ENCODE peak calls at places on chromosomes 11 and 22, in seven cellular contexts. L, F, K, S, I, T and M are unnamed samples.

GRCh38 chr11:76323804-76324203 is 57.1 kb downstream of the THAP12 start:
- DNase-seq in L (no peak), F (no peak), K (no peak), S (no peak), I (no peak), T (no peak), M (no peak)

GRCh38 chr11:19080579-19080993 is 20.1 kb upstream of the MRGPRX2 start:
- DNase-seq in L (peak), F (peak), K (no peak), S (no peak), I (peak), T (no peak), M (no peak)

GRCh38 chr22:48567213-48567975 is 1260.3 kb downstream of the BRD1 start:
- DNase-seq in L (no peak), F (no peak), K (no peak), S (no peak), I (no peak), T (no peak), M (no peak)

GRCh38 chr22:19448739-19449421 is 1.4 kb upstream of the C22orf39 start:
- DNase-seq in L (no peak), F (no peak), K (no peak), S (no peak), I (no peak), T (peak), M (no peak)

GRCh38 chr11:18974192-18974591 is 35.0 kb upstream of the MRGPRX1 start:
- DNase-seq in L (no peak), F (no peak), K (no peak), S (no peak), I (peak), T (peak), M (no peak)

GRCh38 chr11:48001438-48002021 is 21.2 kb downstream of the PTPRJ start:
- DNase-seq in L (peak), F (peak), K (no peak), S (no peak), I (no peak), T (no peak), M (no peak)

GRCh38 chr11:128689946-128690745 is 3.7 kb upstream of the FLI1 start:
- DNase-seq in L (peak), F (no peak), K (peak), S (peak), I (no peak), T (peak), M (no peak)

GRCh38 chr11:1453611-1454386 is 32.8 kb downstream of the MOB2 start:
- DNase-seq in L (no peak), F (no peak), K (peak), S (peak), I (peak), T (peak), M (no peak)

GRCh38 chr22:33726294-33726711 is 194.0 kb downstream of the LARGE1 start:
- DNase-seq in L (peak), F (peak), K (no peak), S (no peak), I (peak), T (no peak), M (no peak)

GRCh38 chr11:87299041-87299481 is 261.3 kb downstream of the TMEM135 start:
- DNase-seq in L (peak), F (no peak), K (no peak), S (no peak), I (no peak), T (peak), M (no peak)

GRCh38 chr22:46609175-46609690 is 11.0 kb upstream of the GRAMD4 start:
- DNase-seq in L (no peak), F (no peak), K (no peak), S (no peak), I (no peak), T (no peak), M (no peak)

GRCh38 chr11:87901366-87901765 is 273.9 kb downstream of the RAB38 start:
- DNase-seq in L (no peak), F (no peak), K (no peak), S (no peak), I (peak), T (no peak), M (no peak)

GRCh38 chr11:15590131-15590530 is 475.4 kb downstream of the INSC start:
- DNase-seq in L (no peak), F (peak), K (no peak), S (no peak), I (no peak), T (no peak), M (no peak)

GRCh38 chr11:122137081-122137793 is 21.2 kb upstream of the BLID start:
- DNase-seq in L (peak), F (peak), K (no peak), S (no peak), I (peak), T (peak), M (no peak)

GRCh38 chr11:16778286-16778685 is 39.8 kb downstream of the C11orf58 start:
- DNase-seq in L (no peak), F (no peak), K (no peak), S (no peak), I (no peak), T (no peak), M (no peak)

GRCh38 chr22:37546436-37547248 is 13.6 kb upstream of the CDC42EP1 start:
- DNase-seq in L (peak), F (peak), K (peak), S (no peak), I (peak), T (peak), M (no peak)

GRCh38 chr22:23088199-23088604 is 17.9 kb downstream of the GNAZ start:
- DNase-seq in L (no peak), F (no peak), K (peak), S (peak), I (no peak), T (peak), M (no peak)

GRCh38 chr11:43950323-43950855 is 8.0 kb downstream of the C11orf96 start:
- DNase-seq in L (peak), F (no peak), K (no peak), S (no peak), I (no peak), T (no peak), M (no peak)

GRCh38 chr22:44752285-44753188 is at the start of gene ARHGAP8:
- DNase-seq in L (no peak), F (no peak), K (peak), S (peak), I (peak), T (peak), M (no peak)

GRCh38 chr11:28524098-28524497 is 415.9 kb downstream of the METTL15 start:
- DNase-seq in L (no peak), F (peak), K (no peak), S (no peak), I (peak), T (no peak), M (no peak)

GRCh38 chr11:116814502-116814901 is 8.6 kb downstream of the APOA4 start:
- DNase-seq in L (no peak), F (no peak), K (no peak), S (no peak), I (no peak), T (no peak), M (no peak)

GRCh38 chr11:71341173-71341572 is 88.8 kb upstream of the SHANK2 start:
- DNase-seq in L (no peak), F (no peak), K (no peak), S (no peak), I (no peak), T (no peak), M (no peak)

GRCh38 chr22:43892183-43892894 is 526 bp upstream of the PNPLA5 start:
- DNase-seq in L (no peak), F (no peak), K (no peak), S (no peak), I (no peak), T (peak), M (no peak)

GRCh38 chr11:2796508-2797180 is 88.9 kb downstream of the CDKN1C start:
- DNase-seq in L (no peak), F (no peak), K (peak), S (peak), I (no peak), T (no peak), M (no peak)

GRCh38 chr11:76382209-76382608 is 1.1 kb downstream of the GVQW3 start:
- DNase-seq in L (no peak), F (no peak), K (no peak), S (no peak), I (no peak), T (peak), M (no peak)

GRCh38 chr22:27642104-27642800 is 159.3 kb downstream of the MN1 start:
- DNase-seq in L (no peak), F (no peak), K (no peak), S (no peak), I (no peak), T (no peak), M (peak)

GRCh38 chr11:122747358-122747757 is 90.9 kb upstream of the CRTAM start:
- DNase-seq in L (peak), F (peak), K (no peak), S (no peak), I (no peak), T (no peak), M (no peak)

GRCh38 chr11:69920500-69921428 is 101.5 kb upstream of the FGF3 start:
- DNase-seq in L (no peak), F (no peak), K (peak), S (peak), I (no peak), T (no peak), M (no peak)

GRCh38 chr11:69286358-69287327 is 7.3 kb upstream of the MYEOV start:
- DNase-seq in L (no peak), F (no peak), K (peak), S (no peak), I (no peak), T (peak), M (no peak)

GRCh38 chr22:44963832-44964721 is 45.7 kb downstream of the PHF21B start:
- DNase-seq in L (no peak), F (no peak), K (no peak), S (no peak), I (no peak), T (no peak), M (no peak)

GRCh38 chr22:45045219-45045618 is 35.4 kb upstream of the PHF21B start:
- DNase-seq in L (no peak), F (no peak), K (no peak), S (no peak), I (no peak), T (no peak), M (no peak)

GRCh38 chr11:16804104-16804947 is 65.9 kb downstream of the C11orf58 start:
- DNase-seq in L (no peak), F (no peak), K (no peak), S (no peak), I (no peak), T (no peak), M (no peak)

GRCh38 chr22:39098026-39098425 is 982 bp downstream of the APOBEC3H start:
- DNase-seq in L (no peak), F (no peak), K (peak), S (no peak), I (no peak), T (peak), M (no peak)

GRCh38 chr22:39097098-39098020 is at the start of gene APOBEC3H:
- DNase-seq in L (peak), F (no peak), K (no peak), S (no peak), I (no peak), T (no peak), M (no peak)

GRCh38 chr22:39101226-39101625 is 4.2 kb downstream of the APOBEC3H start:
- DNase-seq in L (no peak), F (no peak), K (peak), S (no peak), I (no peak), T (no peak), M (no peak)

GRCh38 chr22:39095971-39096370 is 1.1 kb upstream of the APOBEC3H start:
- DNase-seq in L (no peak), F (no peak), K (no peak), S (no peak), I (no peak), T (no peak), M (no peak)

DNA sequence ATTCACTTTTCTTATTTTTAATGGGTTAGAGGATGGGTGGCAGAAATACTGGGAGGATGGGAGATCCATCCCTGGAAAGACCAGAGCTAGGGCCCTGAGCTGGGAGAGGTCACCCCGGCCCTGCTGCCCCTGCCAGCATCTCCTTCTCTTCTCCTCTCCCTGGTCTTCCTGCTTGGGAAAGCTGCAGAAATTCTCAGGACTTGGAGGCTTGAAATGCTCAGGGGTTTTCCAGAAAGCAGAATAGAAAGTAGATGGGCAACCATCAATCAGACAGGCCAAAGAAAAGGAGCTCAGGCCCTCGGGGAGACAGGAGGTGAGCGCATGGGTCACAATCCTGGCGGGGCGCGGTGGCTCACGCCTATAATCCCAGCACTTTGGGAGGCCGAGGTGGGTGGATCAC is 1.5 kb downstream of the APOBEC3H start:
- DNase-seq in L (no peak), F (no peak), K (no peak), S (no peak), I (no peak), T (no peak), M (no peak)
- H2AK5ac ChIP-seq in L (no peak), F (no peak), K (no peak), S (no peak), I (no peak), T (no peak), M (peak)

DNA sequence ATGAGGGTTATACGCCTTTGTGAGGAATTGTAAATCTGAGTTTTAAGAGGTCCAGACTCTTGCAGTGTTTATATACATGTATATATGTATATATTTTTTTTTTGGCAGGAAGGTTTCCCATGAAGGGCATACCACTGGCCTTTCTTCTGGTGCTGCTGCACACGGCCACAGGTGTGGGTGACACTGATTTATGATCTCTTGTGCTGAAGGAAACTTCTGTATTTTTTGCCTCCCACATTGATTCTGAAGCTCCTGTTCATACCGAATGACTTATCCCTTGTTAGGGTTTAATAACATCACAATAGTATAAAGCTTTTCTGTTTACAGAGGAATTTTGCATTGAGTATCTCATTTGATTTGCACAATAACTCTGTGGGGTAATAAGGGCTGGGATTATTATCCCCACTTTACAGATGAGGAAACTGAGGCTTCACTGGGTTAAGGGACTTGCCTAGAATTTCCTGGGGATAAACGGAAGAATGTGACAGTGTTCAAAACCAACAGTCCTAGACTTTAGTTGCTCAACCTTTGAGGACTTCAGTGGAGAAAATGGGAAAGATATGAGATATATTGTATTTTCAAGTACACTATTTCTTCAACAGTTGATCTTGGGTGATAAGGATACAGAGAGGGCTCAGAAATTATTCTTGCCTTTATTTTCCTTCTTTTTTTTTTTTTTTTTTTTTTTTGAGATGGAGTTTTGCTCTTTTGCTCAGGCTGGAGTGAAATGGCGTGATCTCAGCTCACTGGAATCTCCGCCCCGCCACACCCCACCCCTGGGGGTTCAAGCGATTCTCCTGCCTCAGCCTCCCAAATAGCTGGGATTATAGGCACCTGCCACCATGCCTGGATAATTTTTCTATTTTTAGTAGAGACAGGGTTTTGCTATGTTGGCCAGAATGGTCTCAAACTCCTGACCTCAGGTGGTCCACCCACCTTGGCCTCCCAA is 70.1 kb downstream of the MICAL2 start:
- DNase-seq in L (no peak), F (no peak), K (no peak), S (no peak), I (peak), T (no peak), M (no peak)
- H2AK5ac ChIP-seq in L (peak), F (peak), K (no peak), S (no peak), I (no peak), T (no peak), M (no peak)

DNA sequence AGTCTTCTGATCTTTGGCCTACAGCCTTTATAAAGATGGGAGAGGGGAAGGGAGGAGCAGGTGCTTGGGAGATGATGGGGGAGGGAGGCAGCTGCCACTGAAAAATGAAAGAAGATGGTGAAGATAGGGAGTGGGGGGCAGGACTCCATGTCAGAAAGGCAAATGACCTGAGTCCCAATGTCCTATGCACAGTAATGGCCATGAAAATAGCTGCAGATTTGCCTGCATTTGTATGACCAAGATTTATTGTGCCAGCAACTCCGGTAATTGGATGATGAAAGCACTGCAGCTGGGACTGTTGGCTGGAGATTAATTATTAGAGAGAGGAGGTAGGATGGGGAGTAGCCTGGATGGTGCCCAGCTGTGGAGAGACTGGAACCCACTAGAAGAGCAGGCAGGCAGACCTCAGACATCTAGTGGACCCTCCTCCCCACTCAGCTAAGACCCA is 36.1 kb downstream of the NEU3 start:
- DNase-seq in L (no peak), F (no peak), K (no peak), S (no peak), I (no peak), T (no peak), M (no peak)
- H2AK5ac ChIP-seq in L (no peak), F (no peak), K (no peak), S (no peak), I (no peak), T (no peak), M (no peak)

GRCh38 chr11:46315033-46315738 is 32.1 kb upstream of the DGKZ start:
- DNase-seq in L (peak), F (peak), K (peak), S (peak), I (peak), T (peak), M (peak)
- H2AK5ac ChIP-seq in L (no peak), F (peak), K (no peak), S (no peak), I (no peak), T (no peak), M (no peak)

DNA sequence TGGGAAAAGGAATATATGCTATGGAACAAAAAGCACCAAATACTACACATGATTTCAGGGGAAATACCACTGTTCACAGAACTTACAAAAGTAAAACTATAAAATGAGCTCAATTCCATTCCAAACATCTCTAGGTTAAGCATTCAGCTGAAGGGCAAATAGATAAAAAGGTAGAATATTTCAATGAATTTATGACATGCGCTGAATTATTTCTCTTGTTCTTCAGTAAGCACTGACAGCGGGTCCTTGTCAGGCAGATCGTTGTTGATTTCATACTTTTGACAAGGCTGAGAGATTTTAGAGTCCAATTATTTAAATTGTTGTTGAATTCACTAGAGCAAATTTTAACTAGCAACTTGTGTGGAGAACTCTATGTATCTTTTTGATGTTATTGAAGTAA is 449.6 kb downstream of the GUCY1A2 start:
- DNase-seq in L (no peak), F (no peak), K (no peak), S (no peak), I (peak), T (no peak), M (no peak)
- H2AK5ac ChIP-seq in L (no peak), F (no peak), K (no peak), S (no peak), I (no peak), T (no peak), M (no peak)

GRCh38 chr22:36291831-36292740 is 39.2 kb downstream of the APOL1 start:
- DNase-seq in L (no peak), F (no peak), K (no peak), S (no peak), I (no peak), T (no peak), M (no peak)
- H2AK5ac ChIP-seq in L (no peak), F (no peak), K (no peak), S (no peak), I (no peak), T (no peak), M (no peak)